ENCODE peak calls at places on chromosome 12, in four cellular contexts. D is activated T-helper 1 cell treated with anti-CD3 and anti-CD28 coated beads, Interleukin-12 subunit alpha, Interleukin-12 subunit beta, Interleukin-2, Interleukin-4 antibody, amounts not matched to agents 30 ng/mL and 10 ng/mL and 1 ng/mL, durations not matched to agents 14 hours and 24 hours and 36 hours; S is dorsolateral prefrontal cortex; A is MV-4-11. Z is an unnamed sample.

GRCh38 chr12:50024804-50025186 is 499 bp downstream of the RACGAP1 start:
- DNase-seq in D (no peak), S (no peak), A (no peak), Z (peak)

GRCh38 chr12:113298472-113298817 is 36.5 kb downstream of the SLC8B1 start:
- DNase-seq in D (no peak), S (no peak), A (no peak), Z (no peak)

GRCh38 chr12:71297930-71298329 is 140.1 kb upstream of the TSPAN8 start:
- DNase-seq in D (no peak), S (no peak), A (no peak), Z (no peak)

GRCh38 chr12:93007539-93007938 is 78.4 kb upstream of the EEA1 start:
- DNase-seq in D (no peak), S (no peak), A (no peak), Z (no peak)

GRCh38 chr12:115450710-115451109 is 766.7 kb upstream of the TBX3 start:
- DNase-seq in D (no peak), S (no peak), A (no peak), Z (no peak)

GRCh38 chr12:75505706-75506312 is 5.6 kb downstream of the KRR1 start:
- DNase-seq in D (no peak), S (no peak), A (peak), Z (peak)

GRCh38 chr12:24719293-24719721 is 229.6 kb downstream of the BCAT1 start:
- DNase-seq in D (peak), S (no peak), A (no peak), Z (no peak)

GRCh38 chr12:123365141-123365917 is 682 bp upstream of the SBNO1 start:
- DNase-seq in D (peak), S (peak), A (peak), Z (peak)

GRCh38 chr12:41515953-41516352 is 327.8 kb downstream of the PDZRN4 start:
- DNase-seq in D (no peak), S (no peak), A (no peak), Z (no peak)

GRCh38 chr12:26971963-26972362 is 33.7 kb downstream of the FGFR1OP2 start:
- DNase-seq in D (peak), S (no peak), A (no peak), Z (no peak)

GRCh38 chr12:50215033-50215432 is 47.9 kb upstream of the CERS5 start:
- DNase-seq in D (no peak), S (no peak), A (no peak), Z (peak)

GRCh38 chr12:119835068-119835467 is 42.1 kb downstream of the CIT start:
- DNase-seq in D (no peak), S (no peak), A (peak), Z (no peak)

GRCh38 chr12:74317078-74317581 is 220.5 kb upstream of the ATXN7L3B start:
- DNase-seq in D (no peak), S (no peak), A (no peak), Z (no peak)

GRCh38 chr12:42024495-42024830 is 120.2 kb downstream of the GXYLT1 start:
- DNase-seq in D (no peak), S (no peak), A (no peak), Z (no peak)

GRCh38 chr12:19946549-19946948 is 421.8 kb upstream of the PDE3A start:
- DNase-seq in D (no peak), S (no peak), A (no peak), Z (peak)

GRCh38 chr12:124388679-124389536 is 94.0 kb downstream of the RFLNA start:
- DNase-seq in D (peak), S (peak), A (peak), Z (peak)

GRCh38 chr12:19012965-19013364 is 116.6 kb upstream of the PLEKHA5 start:
- DNase-seq in D (no peak), S (no peak), A (no peak), Z (no peak)

GRCh38 chr12:77384941-77385340 is 319.6 kb upstream of the E2F7 start:
- DNase-seq in D (no peak), S (no peak), A (peak), Z (no peak)

GRCh38 chr12:100668939-100669536 is 95.6 kb downstream of the GAS2L3 start:
- DNase-seq in D (peak), S (peak), A (peak), Z (peak)

GRCh38 chr12:18217981-18218380 is 43.3 kb upstream of the PIK3C2G start:
- DNase-seq in D (no peak), S (no peak), A (no peak), Z (no peak)

GRCh38 chr12:59113831-59114273 is 193.5 kb upstream of the LRIG3 start:
- DNase-seq in D (peak), S (peak), A (peak), Z (peak)

GRCh38 chr12:31866523-31866922 is 92.7 kb upstream of the RESF1 start:
- DNase-seq in D (no peak), S (no peak), A (no peak), Z (no peak)

GRCh38 chr12:124524231-124524925 is 43.0 kb downstream of the NCOR2 start:
- DNase-seq in D (no peak), S (no peak), A (no peak), Z (peak)

GRCh38 chr12:102816816-102817434 is 100.1 kb downstream of the PAH start:
- DNase-seq in D (no peak), S (no peak), A (no peak), Z (peak)

GRCh38 chr12:47391566-47391965 is 311.8 kb upstream of the AMIGO2 start:
- DNase-seq in D (peak), S (no peak), A (no peak), Z (no peak)

GRCh38 chr12:29317556-29318363 is 63.2 kb downstream of the ERGIC2 start:
- DNase-seq in D (peak), S (peak), A (peak), Z (peak)

GRCh38 chr12:32920506-32921085 is 24.0 kb upstream of the PKP2 start:
- DNase-seq in D (no peak), S (no peak), A (no peak), Z (no peak)

GRCh38 chr12:51234533-51234932 is 4.1 kb upstream of the DAZAP2 start:
- DNase-seq in D (no peak), S (no peak), A (no peak), Z (no peak)

GRCh38 chr12:113070117-113070906 is 13.8 kb downstream of the DTX1 start:
- DNase-seq in D (peak), S (no peak), A (peak), Z (no peak)

GRCh38 chr12:45730842-45731336 is 1.4 kb downstream of the ARID2 start:
- DNase-seq in D (no peak), S (no peak), A (peak), Z (no peak)

GRCh38 chr12:120361506-120362208 is 7.3 kb downstream of the MSI1 start:
- DNase-seq in D (no peak), S (peak), A (no peak), Z (no peak)

GRCh38 chr12:12676605-12677004 is 19.4 kb downstream of the GPR19 start:
- DNase-seq in D (no peak), S (no peak), A (no peak), Z (no peak)

GRCh38 chr12:49875115-49875720 is 28.5 kb downstream of the FAIM2 start:
- DNase-seq in D (no peak), S (no peak), A (no peak), Z (no peak)

GRCh38 chr12:54329756-54330155 is 4.8 kb downstream of the COPZ1 start:
- DNase-seq in D (no peak), S (no peak), A (no peak), Z (no peak)

GRCh38 chr12:6276247-6276887 is 34.1 kb upstream of the PLEKHG6 start:
- DNase-seq in D (no peak), S (no peak), A (no peak), Z (no peak)

GRCh38 chr12:47876404-47876960 is 28.3 kb downstream of the VDR start:
- DNase-seq in D (no peak), S (no peak), A (no peak), Z (peak)